ENCODE peak calls at places on chromosomes 6 and 20, in six cellular contexts. One of them, this sample, is unnamed. For H3K4me1, the result is how much of the 10 kb centered on the place peaks cover.

GRCh38 chr6:137759624-137760023 is 107.4 kb upstream of the TNFAIP3 start:
- DNase-seq in stomach: no peak
- DNase-seq in transverse colon: no peak
- DNase-seq in sigmoid colon: no peak
- DNase-seq in breast epithelium: no peak
- DNase-seq in endothelial cell of umbilical vein: no peak
- DNase-seq in this sample: no peak

GRCh38 chr6:20789162-20789561 is 254.9 kb downstream of the CDKAL1 start:
- DNase-seq in stomach: no peak
- DNase-seq in transverse colon: no peak
- DNase-seq in sigmoid colon: no peak
- DNase-seq in breast epithelium: no peak
- DNase-seq in endothelial cell of umbilical vein: peak
- DNase-seq in this sample: no peak

GRCh38 chr6:134863763-134864510 is 86.0 kb downstream of the ALDH8A1 start:
- DNase-seq in stomach: no peak
- DNase-seq in transverse colon: no peak
- DNase-seq in sigmoid colon: no peak
- DNase-seq in breast epithelium: no peak
- DNase-seq in endothelial cell of umbilical vein: no peak
- DNase-seq in this sample: no peak

GRCh38 chr20:2604506-2604835 is 48.0 kb upstream of the NOP56 start:
- DNase-seq in stomach: peak
- DNase-seq in transverse colon: no peak
- DNase-seq in sigmoid colon: no peak
- DNase-seq in breast epithelium: no peak
- DNase-seq in endothelial cell of umbilical vein: no peak
- DNase-seq in this sample: no peak

GRCh38 chr6:157054531-157054979 is 268.8 kb downstream of the TMEM242 start:
- DNase-seq in stomach: no peak
- DNase-seq in transverse colon: no peak
- DNase-seq in sigmoid colon: no peak
- DNase-seq in breast epithelium: no peak
- DNase-seq in endothelial cell of umbilical vein: no peak
- DNase-seq in this sample: no peak

GRCh38 chr6:47727391-47727790 is 29.0 kb downstream of the ADGRF4 start:
- DNase-seq in stomach: no peak
- DNase-seq in transverse colon: no peak
- DNase-seq in sigmoid colon: no peak
- DNase-seq in breast epithelium: no peak
- DNase-seq in endothelial cell of umbilical vein: no peak
- DNase-seq in this sample: no peak

GRCh38 chr6:27541212-27541931 is 68.5 kb upstream of the ZNF184 start:
- DNase-seq in stomach: no peak
- DNase-seq in transverse colon: no peak
- DNase-seq in sigmoid colon: no peak
- DNase-seq in breast epithelium: no peak
- DNase-seq in endothelial cell of umbilical vein: peak
- DNase-seq in this sample: no peak

GRCh38 chr6:75337805-75338204 is 53.2 kb upstream of the TMEM30A start:
- DNase-seq in stomach: no peak
- DNase-seq in transverse colon: no peak
- DNase-seq in sigmoid colon: no peak
- DNase-seq in breast epithelium: no peak
- DNase-seq in endothelial cell of umbilical vein: peak
- DNase-seq in this sample: no peak

GRCh38 chr6:45645302-45645701 is 267.6 kb upstream of the SUPT3H start:
- DNase-seq in stomach: no peak
- DNase-seq in transverse colon: no peak
- DNase-seq in sigmoid colon: no peak
- DNase-seq in breast epithelium: no peak
- DNase-seq in endothelial cell of umbilical vein: no peak
- DNase-seq in this sample: no peak

GRCh38 chr6:21201673-21202430 is 391.7 kb upstream of the SOX4 start:
- DNase-seq in stomach: no peak
- DNase-seq in transverse colon: no peak
- DNase-seq in sigmoid colon: no peak
- DNase-seq in breast epithelium: no peak
- DNase-seq in endothelial cell of umbilical vein: no peak
- DNase-seq in this sample: no peak

GRCh38 chr20:13858496-13859270 is 73.9 kb downstream of the NDUFAF5 start:
- DNase-seq in stomach: no peak
- DNase-seq in transverse colon: no peak
- DNase-seq in sigmoid colon: no peak
- DNase-seq in breast epithelium: no peak
- DNase-seq in endothelial cell of umbilical vein: no peak
- DNase-seq in this sample: no peak

GRCh38 chr20:37233471-37234253 is 28.0 kb downstream of the GHRH start:
- DNase-seq in stomach: no peak
- DNase-seq in transverse colon: no peak
- DNase-seq in sigmoid colon: no peak
- DNase-seq in breast epithelium: no peak
- DNase-seq in endothelial cell of umbilical vein: no peak
- DNase-seq in this sample: no peak

GRCh38 chr20:1320902-1321653 is 7.9 kb downstream of the SDCBP2 start:
- DNase-seq in stomach: no peak
- DNase-seq in transverse colon: no peak
- DNase-seq in sigmoid colon: no peak
- DNase-seq in breast epithelium: no peak
- DNase-seq in endothelial cell of umbilical vein: no peak
- DNase-seq in this sample: no peak
- TF ChIP-seq POLR2AphosphoS5 in stomach: no peak
- TF ChIP-seq POLR2AphosphoS5 in transverse colon: no peak
- TF ChIP-seq POLR2AphosphoS5 in sigmoid colon: no peak
- TF ChIP-seq POLR2AphosphoS5 in breast epithelium: no peak
- TF ChIP-seq POLR2AphosphoS5 in endothelial cell of umbilical vein: no peak
- TF ChIP-seq POLR2AphosphoS5 in this sample: no peak

DNA sequence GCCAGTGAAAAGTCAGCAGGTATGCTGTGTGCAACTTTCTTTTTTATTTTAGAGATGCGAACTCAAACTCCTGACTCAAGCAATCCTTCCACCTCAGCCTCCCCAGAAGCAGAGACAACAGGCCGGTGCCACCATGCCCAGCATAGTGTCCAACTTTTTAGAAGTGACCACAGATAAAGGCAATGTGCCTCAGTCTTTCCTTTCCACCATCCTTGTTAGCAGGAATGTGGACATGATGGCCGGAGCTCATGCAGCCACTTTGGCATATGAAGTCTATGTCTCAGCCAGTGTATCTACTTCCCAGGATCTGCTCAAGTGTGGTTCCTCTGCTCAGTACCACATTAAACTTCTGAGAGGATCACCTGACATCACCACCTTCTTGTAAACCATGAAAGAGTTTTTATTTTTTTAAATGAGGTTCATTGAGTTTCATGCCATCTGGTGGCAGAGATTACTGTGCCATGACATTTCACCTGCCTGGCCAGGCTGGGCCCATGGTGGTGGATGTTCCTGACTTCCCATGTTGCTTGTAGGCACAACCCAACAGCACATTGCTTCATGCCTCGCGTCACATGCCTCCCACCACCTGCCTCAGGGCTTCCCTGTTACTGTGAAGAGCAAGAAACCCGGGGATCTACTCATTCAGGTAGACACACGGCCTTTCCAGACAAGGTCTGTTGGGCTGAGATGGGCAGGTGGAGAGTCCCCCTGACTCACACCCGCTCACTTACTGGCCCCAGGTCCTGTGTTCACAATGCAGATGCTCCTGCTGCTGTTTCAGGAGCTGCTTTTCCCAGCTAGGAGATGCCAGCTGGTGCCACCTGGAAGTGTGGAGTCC is 216.5 kb downstream of the LY86 start:
- DNase-seq in stomach: peak
- DNase-seq in transverse colon: no peak
- DNase-seq in sigmoid colon: no peak
- DNase-seq in breast epithelium: no peak
- DNase-seq in endothelial cell of umbilical vein: no peak
- DNase-seq in this sample: no peak
- H3K4me1 ChIP-seq in stomach: under half
- H3K4me1 ChIP-seq in transverse colon: under half
- H3K4me1 ChIP-seq in sigmoid colon: under half
- H3K4me1 ChIP-seq in breast epithelium: under half
- H3K4me1 ChIP-seq in endothelial cell of umbilical vein: under half
- H3K4me1 ChIP-seq in this sample: under half

GRCh38 chr6:72819609-72820008 is 197.7 kb downstream of the KCNQ5 start:
- DNase-seq in stomach: no peak
- DNase-seq in transverse colon: no peak
- DNase-seq in sigmoid colon: no peak
- DNase-seq in breast epithelium: no peak
- DNase-seq in endothelial cell of umbilical vein: no peak
- DNase-seq in this sample: no peak

GRCh38 chr6:72820153-72820552 is 198.3 kb downstream of the KCNQ5 start:
- DNase-seq in stomach: no peak
- DNase-seq in transverse colon: no peak
- DNase-seq in sigmoid colon: no peak
- DNase-seq in breast epithelium: no peak
- DNase-seq in endothelial cell of umbilical vein: no peak
- DNase-seq in this sample: no peak

GRCh38 chr6:72817208-72817607 is 195.3 kb downstream of the KCNQ5 start:
- DNase-seq in stomach: no peak
- DNase-seq in transverse colon: no peak
- DNase-seq in sigmoid colon: no peak
- DNase-seq in breast epithelium: no peak
- DNase-seq in endothelial cell of umbilical vein: no peak
- DNase-seq in this sample: no peak

GRCh38 chr6:72822691-72823090 is 200.8 kb downstream of the KCNQ5 start:
- DNase-seq in stomach: no peak
- DNase-seq in transverse colon: no peak
- DNase-seq in sigmoid colon: no peak
- DNase-seq in breast epithelium: no peak
- DNase-seq in endothelial cell of umbilical vein: no peak
- DNase-seq in this sample: no peak

GRCh38 chr6:72820906-72821305 is 199.0 kb downstream of the KCNQ5 start:
- DNase-seq in stomach: no peak
- DNase-seq in transverse colon: no peak
- DNase-seq in sigmoid colon: no peak
- DNase-seq in breast epithelium: no peak
- DNase-seq in endothelial cell of umbilical vein: no peak
- DNase-seq in this sample: no peak
- TF ChIP-seq POLR2AphosphoS5 in stomach: no peak
- TF ChIP-seq POLR2AphosphoS5 in transverse colon: no peak
- TF ChIP-seq POLR2AphosphoS5 in sigmoid colon: no peak
- TF ChIP-seq POLR2AphosphoS5 in breast epithelium: no peak
- TF ChIP-seq POLR2AphosphoS5 in endothelial cell of umbilical vein: no peak
- TF ChIP-seq POLR2AphosphoS5 in this sample: no peak

DNA sequence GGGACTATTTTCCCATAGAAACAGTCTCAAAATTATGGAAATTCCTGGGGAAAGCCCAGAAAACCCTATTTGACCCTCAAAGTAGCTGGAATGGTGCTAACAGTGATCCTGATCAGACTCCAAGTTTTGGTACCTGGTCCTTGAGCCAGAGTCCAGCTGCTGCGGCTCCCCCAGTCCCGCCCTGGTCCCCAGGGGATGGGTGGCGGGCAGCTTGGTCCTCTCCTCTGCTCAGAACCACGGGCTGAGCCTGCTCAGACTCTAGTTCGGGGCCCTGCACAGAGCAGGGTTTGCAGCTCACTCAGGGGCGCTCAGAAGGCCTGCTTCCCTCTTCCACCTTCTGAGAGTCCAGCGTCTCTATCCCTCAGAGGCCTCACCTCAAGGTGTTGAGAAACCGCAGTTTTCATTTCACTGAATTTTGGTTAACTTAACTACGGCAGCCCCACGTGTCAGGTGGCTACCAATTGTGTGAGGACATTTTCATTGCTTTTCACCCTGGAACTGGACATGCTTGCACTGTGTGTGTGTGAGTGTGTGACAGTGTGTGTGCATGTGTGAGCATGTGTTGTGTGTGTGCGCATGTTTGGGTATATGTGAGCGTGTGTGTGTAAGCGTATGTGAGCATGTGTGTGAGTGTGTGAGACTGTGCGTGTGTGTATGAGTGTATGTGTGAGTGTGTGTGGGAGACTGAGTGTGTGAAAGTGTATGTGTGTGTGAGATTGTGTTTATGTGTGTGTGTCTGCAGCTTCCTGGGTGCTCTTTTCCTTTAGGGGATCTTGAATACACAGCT is 44.2 kb upstream of the PDE10A start:
- DNase-seq in stomach: no peak
- DNase-seq in transverse colon: no peak
- DNase-seq in sigmoid colon: no peak
- DNase-seq in breast epithelium: no peak
- DNase-seq in endothelial cell of umbilical vein: no peak
- DNase-seq in this sample: no peak
- H3K4me1 ChIP-seq in stomach: under half
- H3K4me1 ChIP-seq in transverse colon: under half
- H3K4me1 ChIP-seq in sigmoid colon: under half
- H3K4me1 ChIP-seq in breast epithelium: under half
- H3K4me1 ChIP-seq in endothelial cell of umbilical vein: under half
- H3K4me1 ChIP-seq in this sample: under half

GRCh38 chr20:49584418-49585382 is 16.8 kb upstream of the PTGIS start:
- DNase-seq in stomach: peak
- DNase-seq in transverse colon: peak
- DNase-seq in sigmoid colon: no peak
- DNase-seq in breast epithelium: no peak
- DNase-seq in endothelial cell of umbilical vein: no peak
- DNase-seq in this sample: no peak

GRCh38 chr20:49583669-49584417 is 15.9 kb upstream of the PTGIS start:
- DNase-seq in stomach: peak
- DNase-seq in transverse colon: peak
- DNase-seq in sigmoid colon: peak
- DNase-seq in breast epithelium: peak
- DNase-seq in endothelial cell of umbilical vein: peak
- DNase-seq in this sample: no peak

GRCh38 chr20:49589747-49590146 is 21.8 kb upstream of the PTGIS start:
- DNase-seq in stomach: no peak
- DNase-seq in transverse colon: no peak
- DNase-seq in sigmoid colon: no peak
- DNase-seq in breast epithelium: no peak
- DNase-seq in endothelial cell of umbilical vein: no peak
- DNase-seq in this sample: no peak

GRCh38 chr20:49585585-49586245 is 17.8 kb upstream of the PTGIS start:
- DNase-seq in stomach: no peak
- DNase-seq in transverse colon: no peak
- DNase-seq in sigmoid colon: no peak
- DNase-seq in breast epithelium: no peak
- DNase-seq in endothelial cell of umbilical vein: no peak
- DNase-seq in this sample: no peak

DNA sequence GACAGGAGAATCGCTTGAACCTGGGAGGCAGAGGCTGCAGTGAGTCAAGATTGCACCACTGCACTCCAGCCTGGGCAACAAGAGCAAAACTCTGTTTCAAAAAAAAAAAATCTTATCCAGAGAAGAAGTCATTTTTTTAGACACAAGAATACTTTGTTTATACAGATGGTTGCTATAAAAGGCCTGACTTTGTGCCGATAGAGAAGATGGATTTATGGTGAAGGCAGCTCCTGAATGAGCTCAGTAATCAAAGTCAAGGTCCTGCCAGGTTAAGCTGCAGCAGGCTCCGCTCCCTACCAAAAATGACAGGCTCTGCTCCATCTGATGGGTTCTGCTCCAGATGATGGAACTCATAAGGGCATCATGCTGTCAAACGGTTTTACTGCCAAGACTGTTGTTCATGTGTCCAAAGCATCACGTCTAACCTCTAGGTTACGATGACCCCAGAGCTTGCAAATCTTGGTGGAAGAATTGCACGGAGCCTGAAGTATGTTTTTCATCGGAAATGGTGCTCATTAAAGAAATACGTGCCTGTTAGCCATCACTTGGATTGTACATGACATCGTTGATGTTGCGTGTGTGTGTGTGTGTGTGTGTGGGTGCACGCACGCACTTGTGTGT is 19.1 kb upstream of the PTGIS start:
- DNase-seq in stomach: no peak
- DNase-seq in transverse colon: no peak
- DNase-seq in sigmoid colon: no peak
- DNase-seq in breast epithelium: no peak
- DNase-seq in endothelial cell of umbilical vein: peak
- DNase-seq in this sample: no peak
- TF ChIP-seq POLR2AphosphoS5 in stomach: no peak
- TF ChIP-seq POLR2AphosphoS5 in transverse colon: peak
- TF ChIP-seq POLR2AphosphoS5 in sigmoid colon: peak
- TF ChIP-seq POLR2AphosphoS5 in breast epithelium: peak
- TF ChIP-seq POLR2AphosphoS5 in endothelial cell of umbilical vein: no peak
- TF ChIP-seq POLR2AphosphoS5 in this sample: no peak